ENCODE peak calls at places on chromosomes 12 and 14, in six cellular contexts. Y, F, I, L, V and P are unnamed samples.
A peak's percentile ranks its signal among the peaks of the same experiment; 100 is the strongest.

GRCh38 chr12:52009081-52009751 is 2.5 kb downstream of the TAMALIN start:
- DNase-seq in F (no peak), L (no peak), Y (no peak), I (no peak), V (no peak), P (peak; percentile 61)

GRCh38 chr14:85479306-85479705 is 50.6 kb upstream of the FLRT2 start:
- DNase-seq in V (no peak), Y (no peak), F (no peak), L (peak; percentile 57), I (no peak), P (no peak)

GRCh38 chr12:113014565-113014964 is 36.2 kb downstream of the OAS2 start:
- DNase-seq in F (no peak), V (no peak), L (no peak), I (no peak), Y (no peak), P (no peak)

GRCh38 chr12:70459786-70460185 is 93.7 kb downstream of the KCNMB4 start:
- DNase-seq in F (no peak), V (no peak), L (no peak), I (no peak), Y (no peak), P (no peak)

GRCh38 chr12:51687142-51687935 is 96.3 kb downstream of the SCN8A start:
- DNase-seq in Y (no peak), F (no peak), L (no peak), I (no peak), V (no peak), P (no peak)

GRCh38 chr12:27620121-27620520 is 76.1 kb upstream of the REP15 start:
- DNase-seq in V (no peak), L (no peak), I (no peak), F (no peak), Y (no peak), P (no peak)

GRCh38 chr14:65255583-65256443 is 153.5 kb upstream of the MAX start:
- DNase-seq in F (peak; percentile 67), L (peak; percentile 98), Y (no peak), I (peak; percentile 63), V (no peak), P (no peak)

GRCh38 chr12:95385646-95386045 is 88.3 kb upstream of the METAP2 start:
- DNase-seq in V (no peak), L (no peak), Y (no peak), I (no peak), F (no peak), P (no peak)

GRCh38 chr12:130041983-130042812 is 120.1 kb upstream of the FZD10 start:
- DNase-seq in Y (no peak), V (peak; percentile 38), F (peak; percentile 64), L (peak; percentile 63), I (peak; percentile 82), P (peak; percentile 68)

GRCh38 chr14:55816225-55816624 is 236.2 kb downstream of the KTN1 start:
- DNase-seq in V (no peak), I (no peak), Y (no peak), F (no peak), L (no peak), P (no peak)

GRCh38 chr14:36773558-36773957 is 111.9 kb downstream of the PAX9 start:
- DNase-seq in Y (no peak), I (no peak), V (no peak), F (no peak), L (peak; percentile 85), P (no peak)

GRCh38 chr12:132835076-132835870 is 6.6 kb upstream of the GOLGA3 start:
- DNase-seq in F (no peak), I (no peak), V (no peak), L (no peak), Y (no peak), P (peak; percentile 21)

GRCh38 chr12:101992091-101992490 is 69.7 kb downstream of the WASHC3 start:
- DNase-seq in F (no peak), I (no peak), Y (no peak), V (no peak), L (no peak), P (no peak)

GRCh38 chr12:46499901-46500300 is 127.3 kb upstream of the SLC38A2 start:
- DNase-seq in V (no peak), F (no peak), L (no peak), I (no peak), Y (no peak), P (no peak)

GRCh38 chr14:74867673-74868072 is 8.3 kb downstream of the PROX2 start:
- DNase-seq in F (no peak), L (no peak), I (no peak), V (no peak), Y (peak; percentile 71), P (peak; percentile 70)

GRCh38 chr14:90521121-90521929 is 124.5 kb downstream of the CALM1 start:
- DNase-seq in Y (peak; percentile 89), V (no peak), L (no peak), F (peak; percentile 59), I (no peak), P (peak; percentile 61)

GRCh38 chr14:96057738-96058137 is 18.6 kb downstream of the C14orf132 start:
- DNase-seq in L (no peak), I (no peak), Y (no peak), V (no peak), F (no peak), P (no peak)

GRCh38 chr14:98899441-98899840 is 372.6 kb downstream of the BCL11B start:
- DNase-seq in Y (peak; percentile 50), V (no peak), L (peak; percentile 21), F (no peak), I (no peak), P (no peak)

GRCh38 chr14:45664668-45665356 is 411.8 kb upstream of the MIS18BP1 start:
- DNase-seq in Y (no peak), V (no peak), I (peak; percentile 16), F (no peak), L (peak; percentile 73), P (no peak)

GRCh38 chr14:90426663-90427062 is 29.8 kb downstream of the CALM1 start:
- DNase-seq in L (no peak), F (no peak), I (no peak), Y (peak; percentile 79), V (no peak), P (peak; percentile 87)

GRCh38 chr14:50008562-50009355 is 107.6 kb downstream of the VCPKMT start:
- DNase-seq in Y (peak; percentile 21), F (no peak), I (no peak), L (no peak), V (no peak), P (no peak)
- H3K4me1 ChIP-seq in Y (no peaks in the 10 kb centered on the region), F (peaks cover 7% of the 10 kb centered on the region), I (no peaks in the 10 kb centered on the region), L (no peaks in the 10 kb centered on the region), V (peaks cover 5% of the 10 kb centered on the region), P (no peaks in the 10 kb centered on the region)

GRCh38 chr14:51138353-51139103 is 43.6 kb upstream of the TRIM9 start:
- DNase-seq in Y (no peak), L (no peak), F (no peak), V (no peak), I (no peak), P (no peak)
- H3K4me1 ChIP-seq in Y (no peaks in the 10 kb centered on the region), L (no peaks in the 10 kb centered on the region), F (no peaks in the 10 kb centered on the region), V (no peaks in the 10 kb centered on the region), I (peaks cover 13% of the 10 kb centered on the region), P (no peaks in the 10 kb centered on the region)

GRCh38 chr12:108825205-108825950 is 32.0 kb downstream of the SSH1 start:
- DNase-seq in F (no peak), L (no peak), Y (no peak), I (no peak), V (no peak), P (no peak)
- H3K4me1 ChIP-seq in F (peaks cover 91% of the 10 kb centered on the region), L (peaks cover 6% of the 10 kb centered on the region), Y (no peaks in the 10 kb centered on the region), I (peaks cover 27% of the 10 kb centered on the region), V (peaks cover 85% of the 10 kb centered on the region), P (peaks cover 35% of the 10 kb centered on the region)

GRCh38 chr14:105486974-105487448 is 325 bp downstream of the CRIP1 start:
- DNase-seq in I (peak; percentile 45), L (no peak), F (peak; percentile 81), Y (peak; percentile 89), V (peak; percentile 75), P (peak; percentile 94)

GRCh38 chr14:105484997-105485393 is 1.7 kb upstream of the CRIP1 start:
- DNase-seq in V (no peak), L (no peak), I (no peak), Y (no peak), F (no peak), P (no peak)

GRCh38 chr14:105485720-105486332 is 860 bp upstream of the CRIP1 start:
- DNase-seq in F (no peak), L (peak; percentile 93), Y (no peak), V (no peak), I (peak; percentile 81), P (peak; percentile 45)

GRCh38 chr14:105487449-105487985 is 831 bp downstream of the CRIP1 start:
- DNase-seq in I (peak; percentile 58), Y (no peak), F (peak; percentile 87), V (peak; percentile 65), L (no peak), P (peak; percentile 86)

DNA sequence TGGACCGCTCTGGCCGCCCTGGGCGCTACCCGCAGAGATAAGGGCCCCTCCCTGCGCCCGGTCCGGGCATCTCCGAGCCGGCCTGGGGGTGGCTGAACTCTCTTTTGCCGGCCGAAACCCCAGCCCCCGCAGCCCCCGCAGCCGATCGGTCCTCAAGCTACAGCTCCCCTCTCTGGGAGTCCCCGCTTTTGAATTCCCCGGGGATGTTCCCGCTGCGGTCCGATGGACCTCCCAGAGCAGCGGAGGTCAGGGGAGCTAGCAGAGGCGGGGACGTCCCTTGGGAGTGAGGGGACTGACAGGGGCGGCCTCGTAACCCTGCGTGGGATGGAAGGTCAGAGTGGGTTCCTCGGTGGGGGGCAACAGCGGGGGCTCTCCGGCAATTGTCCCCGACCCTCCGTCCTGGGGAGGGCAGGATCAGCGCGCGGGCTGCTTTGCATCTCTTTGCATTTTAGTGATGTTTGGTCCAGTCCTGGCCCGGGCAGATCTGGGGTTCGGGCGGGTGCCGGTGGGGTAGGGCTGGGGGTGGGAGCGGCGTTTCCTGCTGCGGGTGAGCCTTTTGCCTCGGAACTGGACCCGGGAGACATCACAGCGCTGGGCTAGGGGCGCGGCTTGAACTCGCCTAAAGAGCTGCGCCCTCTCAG is at the start of gene CRIP1:
- DNase-seq in I (no peak), L (no peak), Y (no peak), V (no peak), F (no peak), P (peak; percentile 53)
- H3K4me1 ChIP-seq in I (peaks cover 29% of the 10 kb centered on the region), L (no peaks in the 10 kb centered on the region), Y (no peaks in the 10 kb centered on the region), V (peaks cover 19% of the 10 kb centered on the region), F (peaks cover 85% of the 10 kb centered on the region), P (peaks cover 22% of the 10 kb centered on the region)

DNA sequence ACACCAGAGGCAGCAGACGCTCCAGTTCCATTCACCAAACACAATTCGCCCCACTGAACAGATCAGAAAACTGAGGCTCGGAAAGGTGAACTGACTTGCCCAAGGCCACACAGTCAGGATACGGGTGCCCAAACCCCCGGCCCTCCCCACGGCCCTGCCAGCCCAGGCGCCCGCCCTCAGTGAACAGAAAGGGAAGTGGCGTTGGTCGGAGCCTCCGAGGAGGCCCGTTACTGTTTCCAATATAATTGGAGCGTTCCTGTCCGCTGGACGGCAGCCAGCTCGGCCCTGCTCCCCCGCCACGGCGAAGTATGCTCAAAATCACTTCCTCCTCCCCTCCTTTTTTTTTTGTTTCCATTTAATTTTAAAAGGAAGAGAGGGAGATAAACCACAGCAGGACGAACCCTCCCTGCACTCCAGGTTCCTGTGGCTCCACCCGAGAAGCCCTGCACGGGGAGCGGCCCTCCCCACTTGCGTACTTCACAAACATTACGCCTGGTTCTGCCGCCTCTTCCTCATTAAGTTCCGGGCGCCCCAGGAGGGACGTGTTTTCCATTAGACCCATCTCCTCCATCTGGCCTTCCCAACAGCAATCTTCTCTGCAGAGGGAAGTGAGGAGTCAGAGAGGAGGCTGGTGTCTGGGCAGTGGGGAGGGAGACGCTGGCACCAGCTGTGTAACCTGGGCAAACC is 61.1 kb downstream of the NCOR2 start:
- DNase-seq in F (peak; percentile 91), L (peak; percentile 41), Y (peak; percentile 93), V (peak; percentile 80), I (peak; percentile 28), P (peak; percentile 96)
- H3K4me1 ChIP-seq in F (peaks cover 86% of the 10 kb centered on the region), L (peaks cover 13% of the 10 kb centered on the region), Y (no peaks in the 10 kb centered on the region), V (peaks cover 86% of the 10 kb centered on the region), I (peaks cover 66% of the 10 kb centered on the region), P (peaks cover 36% of the 10 kb centered on the region)

GRCh38 chr12:124684496-124684895 is 117.1 kb upstream of the NCOR2 start:
- DNase-seq in L (no peak), F (no peak), I (no peak), Y (no peak), V (no peak), P (no peak)
- H3K4me1 ChIP-seq in L (peaks cover 3% of the 10 kb centered on the region), F (peaks cover 85% of the 10 kb centered on the region), I (peaks cover 32% of the 10 kb centered on the region), Y (no peaks in the 10 kb centered on the region), V (peaks cover 50% of the 10 kb centered on the region), P (peaks cover 22% of the 10 kb centered on the region)